ENCODE peak calls at places on chromosomes 5 and 9, in nine cellular contexts. J is tibial nerve, P is body of pancreas, R is A549, G is GM13976, C is suprapubic skin, A is OCI-LY7, T is psoas muscle, Y is AG04450. D is an unnamed sample.

GRCh38 chr9:100317706-100318105 is 35.0 kb downstream of the TEX10 start:
- DNase-seq in J (no peak), P (no peak), R (no peak), G (no peak), C (no peak), A (no peak), T (no peak), Y (no peak), D (no peak)

GRCh38 chr5:1479581-1480188 is 34.4 kb upstream of the SLC6A3 start:
- DNase-seq in J (no peak), P (no peak), R (peak), G (peak), C (no peak), A (peak), T (no peak), Y (no peak), D (peak)

GRCh38 chr5:96597441-96598020 is 64.6 kb upstream of the CAST start:
- DNase-seq in J (no peak), P (no peak), R (no peak), G (no peak), C (no peak), A (no peak), T (no peak), Y (no peak), D (peak)

GRCh38 chr9:99516657-99517049 is 294.6 kb downstream of the SEC61B start:
- DNase-seq in J (no peak), P (no peak), R (no peak), G (no peak), C (no peak), A (no peak), T (no peak), Y (no peak), D (peak)

GRCh38 chr9:132575005-132575609 is 7.3 kb upstream of the BARHL1 start:
- DNase-seq in J (no peak), P (peak), R (peak), G (peak), C (no peak), A (peak), T (peak), Y (peak), D (peak)

GRCh38 chr9:92944921-92945320 is 2.4 kb upstream of the FGD3 start:
- DNase-seq in J (no peak), P (no peak), R (no peak), G (no peak), C (no peak), A (no peak), T (no peak), Y (no peak), D (no peak)

GRCh38 chr9:100700689-100701318 is 122.9 kb downstream of the CAVIN4 start:
- DNase-seq in J (no peak), P (peak), R (peak), G (peak), C (no peak), A (peak), T (no peak), Y (no peak), D (peak)

GRCh38 chr5:69231851-69232250 is 2.8 kb upstream of the CDK7 start:
- DNase-seq in J (no peak), P (no peak), R (no peak), G (no peak), C (no peak), A (no peak), T (no peak), Y (no peak), D (no peak)

GRCh38 chr9:21796768-21797167 is 5.7 kb upstream of the MTAP start:
- DNase-seq in J (no peak), P (no peak), R (no peak), G (no peak), C (no peak), A (no peak), T (no peak), Y (no peak), D (no peak)

GRCh38 chr5:118968925-118969375 is 19.4 kb downstream of the DTWD2 start:
- DNase-seq in J (no peak), P (peak), R (no peak), G (no peak), C (no peak), A (no peak), T (no peak), Y (no peak), D (no peak)

GRCh38 chr9:137280478-137281344 is 3.2 kb downstream of the TOR4A start:
- DNase-seq in J (no peak), P (peak), R (no peak), G (no peak), C (no peak), A (no peak), T (no peak), Y (no peak), D (no peak)

GRCh38 chr5:65926893-65927292 is 518 bp downstream of the ERBIN start:
- DNase-seq in J (no peak), P (no peak), R (no peak), G (no peak), C (no peak), A (peak), T (no peak), Y (no peak), D (peak)

GRCh38 chr5:5589857-5590256 is 167.4 kb downstream of the ICE1 start:
- DNase-seq in J (no peak), P (no peak), R (no peak), G (no peak), C (no peak), A (no peak), T (no peak), Y (no peak), D (no peak)

GRCh38 chr9:108743426-108743825 is 112.4 kb downstream of the ACTL7B start:
- DNase-seq in J (no peak), P (no peak), R (no peak), G (no peak), C (no peak), A (no peak), T (no peak), Y (no peak), D (no peak)

GRCh38 chr5:170357853-170358497 is 31.2 kb downstream of the KCNMB1 start:
- DNase-seq in J (peak), P (peak), R (no peak), G (no peak), C (peak), A (peak), T (peak), Y (no peak), D (no peak)

GRCh38 chr5:58182287-58182841 is 277.5 kb downstream of the PLK2 start:
- DNase-seq in J (no peak), P (no peak), R (no peak), G (no peak), C (no peak), A (no peak), T (no peak), Y (no peak), D (no peak)

GRCh38 chr5:172540099-172540870 is 86.0 kb upstream of the SH3PXD2B start:
- DNase-seq in J (no peak), P (no peak), R (no peak), G (no peak), C (peak), A (no peak), T (no peak), Y (no peak), D (no peak)

GRCh38 chr5:141186897-141187512 is at the start of gene PCDHB9:
- DNase-seq in J (no peak), P (no peak), R (no peak), G (peak), C (no peak), A (peak), T (no peak), Y (no peak), D (peak)
- TF ChIP-seq CTCF in J (no peak), P (no peak), R (no peak), G (peak), C (no peak), A (peak), T (no peak), Y (no peak), D (peak)

GRCh38 chr9:90874194-90874593 is 72.6 kb downstream of the SYK start:
- DNase-seq in J (no peak), P (no peak), R (no peak), G (no peak), C (no peak), A (no peak), T (no peak), Y (no peak), D (no peak)
- TF ChIP-seq CTCF in J (no peak), P (no peak), R (no peak), G (no peak), C (no peak), A (no peak), T (no peak), Y (no peak), D (no peak)

GRCh38 chr9:135440620-135441019 is 39.0 kb upstream of the PPP1R26 start:
- DNase-seq in J (no peak), P (peak), R (peak), G (no peak), C (no peak), A (no peak), T (no peak), Y (no peak), D (no peak)
- TF ChIP-seq CTCF in J (no peak), P (no peak), R (peak), G (no peak), C (no peak), A (no peak), T (no peak), Y (no peak), D (no peak)

DNA sequence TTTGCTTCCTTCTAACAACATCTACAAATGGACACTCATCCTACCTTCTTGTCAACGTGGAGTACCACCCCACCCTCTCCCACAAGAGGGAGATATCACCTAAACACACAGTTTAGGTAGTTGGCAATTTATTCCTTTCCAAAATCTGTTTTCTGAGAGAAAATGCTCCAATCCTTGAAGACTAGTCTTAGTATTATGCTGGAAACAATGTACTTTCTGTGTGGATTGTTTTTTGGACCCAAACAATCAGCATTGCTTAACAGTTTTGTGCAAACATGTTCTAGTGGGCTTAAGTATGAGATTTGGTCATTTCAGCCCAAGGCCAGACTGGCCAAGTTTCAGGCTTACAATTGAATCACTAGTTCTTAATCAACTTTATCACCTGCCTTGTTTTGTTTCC is 359.1 kb downstream of the ARHGEF28 start:
- DNase-seq in J (no peak), P (no peak), R (peak), G (no peak), C (no peak), A (no peak), T (no peak), Y (peak), D (no peak)
- TF ChIP-seq CTCF in J (no peak), P (no peak), R (peak), G (no peak), C (no peak), A (peak), T (peak), Y (peak), D (no peak)

DNA sequence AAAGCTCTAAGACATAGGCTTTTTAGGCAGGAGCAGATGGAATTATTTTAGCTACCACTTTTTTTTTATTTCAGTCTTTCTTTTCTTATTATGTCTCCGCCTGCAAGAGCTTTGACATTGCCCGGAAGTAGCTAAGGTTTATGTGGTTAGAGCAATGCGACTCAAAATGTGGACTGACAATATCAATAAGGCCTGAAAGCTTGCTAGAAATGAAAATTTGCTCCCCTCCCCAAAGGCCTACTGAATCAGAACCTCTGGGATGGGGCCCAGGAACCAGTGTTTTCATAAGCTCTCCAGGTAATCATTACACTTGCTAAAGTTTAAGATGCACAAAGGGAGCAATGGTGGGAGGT is 81.2 kb downstream of the SUSD1 start:
- DNase-seq in J (no peak), P (no peak), R (no peak), G (no peak), C (no peak), A (no peak), T (no peak), Y (no peak), D (no peak)
- TF ChIP-seq CTCF in J (no peak), P (no peak), R (no peak), G (no peak), C (no peak), A (no peak), T (no peak), Y (no peak), D (no peak)

D was measured in activated CD8-positive, alpha-beta T cell treated with anti-CD3 and anti-CD28 coated beads for 36 hours.